ENCODE peak calls at places on chromosome 11, in six cellular contexts. One of them, this sample, is unnamed.
A peak's percentile ranks its signal among the peaks of the same experiment; 100 is the strongest.

GRCh38 chr11:2325719-2326118 is 23.9 kb downstream of the TSPAN32 start:
- DNase-seq in heart left ventricle: peak; percentile 64
- DNase-seq in fibroblast of mammary gland: peak; percentile 39
- DNase-seq in psoas muscle: no peak
- DNase-seq in AG09309: no peak
- DNase-seq in left ventricle myocardium inferior: peak; percentile 50
- DNase-seq in this sample: no peak

GRCh38 chr11:127950162-127950561 is 637.2 kb downstream of the ETS1 start:
- DNase-seq in left ventricle myocardium inferior: no peak
- DNase-seq in heart left ventricle: no peak
- DNase-seq in AG09309: no peak
- DNase-seq in psoas muscle: no peak
- DNase-seq in fibroblast of mammary gland: no peak
- DNase-seq in this sample: no peak

GRCh38 chr11:86990079-86990478 is 34.9 kb upstream of the FZD4 start:
- DNase-seq in left ventricle myocardium inferior: no peak
- DNase-seq in fibroblast of mammary gland: no peak
- DNase-seq in psoas muscle: no peak
- DNase-seq in AG09309: no peak
- DNase-seq in heart left ventricle: no peak
- DNase-seq in this sample: peak; percentile 93

GRCh38 chr11:85875505-85875904 is 20.3 kb downstream of the CCDC83 start:
- DNase-seq in left ventricle myocardium inferior: no peak
- DNase-seq in psoas muscle: no peak
- DNase-seq in AG09309: peak; percentile 44
- DNase-seq in fibroblast of mammary gland: peak; percentile 72
- DNase-seq in heart left ventricle: no peak
- DNase-seq in this sample: no peak

GRCh38 chr11:102225689-102226562 is 91.4 kb upstream of the BIRC3 start:
- DNase-seq in left ventricle myocardium inferior: no peak
- DNase-seq in psoas muscle: no peak
- DNase-seq in fibroblast of mammary gland: peak; percentile 96
- DNase-seq in heart left ventricle: no peak
- DNase-seq in AG09309: no peak
- DNase-seq in this sample: peak; percentile 55

GRCh38 chr11:2540521-2541320 is 95.9 kb downstream of the KCNQ1 start:
- DNase-seq in psoas muscle: peak; percentile 31
- DNase-seq in left ventricle myocardium inferior: peak; percentile 14
- DNase-seq in heart left ventricle: peak; percentile 12
- DNase-seq in fibroblast of mammary gland: no peak
- DNase-seq in AG09309: no peak
- DNase-seq in this sample: no peak

GRCh38 chr11:130131957-130132850 is 27.4 kb upstream of the ST14 start:
- DNase-seq in left ventricle myocardium inferior: no peak
- DNase-seq in heart left ventricle: no peak
- DNase-seq in fibroblast of mammary gland: peak; percentile 72
- DNase-seq in psoas muscle: no peak
- DNase-seq in AG09309: peak; percentile 17
- DNase-seq in this sample: no peak

GRCh38 chr11:61011950-61012830 is 40.7 kb downstream of the CD6 start:
- DNase-seq in heart left ventricle: no peak
- DNase-seq in left ventricle myocardium inferior: no peak
- DNase-seq in psoas muscle: no peak
- DNase-seq in AG09309: no peak
- DNase-seq in fibroblast of mammary gland: peak; percentile 1
- DNase-seq in this sample: no peak

GRCh38 chr11:130599073-130599654 is 150.7 kb downstream of the ADAMTS15 start:
- DNase-seq in AG09309: no peak
- DNase-seq in heart left ventricle: no peak
- DNase-seq in psoas muscle: peak; percentile 88
- DNase-seq in fibroblast of mammary gland: peak; percentile 61
- DNase-seq in left ventricle myocardium inferior: peak; percentile 78
- DNase-seq in this sample: no peak

GRCh38 chr11:123694551-123694950 is 40.1 kb upstream of the SCN3B start:
- DNase-seq in fibroblast of mammary gland: peak; percentile 28
- DNase-seq in heart left ventricle: no peak
- DNase-seq in left ventricle myocardium inferior: no peak
- DNase-seq in AG09309: no peak
- DNase-seq in psoas muscle: no peak
- DNase-seq in this sample: no peak

GRCh38 chr11:70703141-70704052 is 305.1 kb downstream of the CTTN start:
- DNase-seq in psoas muscle: peak; percentile 21
- DNase-seq in AG09309: no peak
- DNase-seq in fibroblast of mammary gland: no peak
- DNase-seq in heart left ventricle: no peak
- DNase-seq in left ventricle myocardium inferior: no peak
- DNase-seq in this sample: no peak

GRCh38 chr11:1906146-1906545 is 13.4 kb upstream of the TNNT3 start:
- DNase-seq in left ventricle myocardium inferior: no peak
- DNase-seq in heart left ventricle: no peak
- DNase-seq in fibroblast of mammary gland: no peak
- DNase-seq in psoas muscle: no peak
- DNase-seq in AG09309: no peak
- DNase-seq in this sample: no peak

GRCh38 chr11:120786206-120786735 is 237.6 kb upstream of the TBCEL start:
- DNase-seq in AG09309: no peak
- DNase-seq in left ventricle myocardium inferior: no peak
- DNase-seq in psoas muscle: no peak
- DNase-seq in heart left ventricle: no peak
- DNase-seq in fibroblast of mammary gland: no peak
- DNase-seq in this sample: no peak

GRCh38 chr11:43984519-43985385 is 42.3 kb downstream of the C11orf96 start:
- DNase-seq in fibroblast of mammary gland: no peak
- DNase-seq in heart left ventricle: no peak
- DNase-seq in AG09309: no peak
- DNase-seq in left ventricle myocardium inferior: no peak
- DNase-seq in psoas muscle: no peak
- DNase-seq in this sample: no peak

GRCh38 chr11:130157840-130158239 is 1.7 kb upstream of the ST14 start:
- DNase-seq in psoas muscle: no peak
- DNase-seq in fibroblast of mammary gland: no peak
- DNase-seq in AG09309: no peak
- DNase-seq in left ventricle myocardium inferior: no peak
- DNase-seq in heart left ventricle: no peak
- DNase-seq in this sample: no peak

GRCh38 chr11:112837162-112837826 is 123.9 kb upstream of the NCAM1 start:
- DNase-seq in left ventricle myocardium inferior: no peak
- DNase-seq in fibroblast of mammary gland: no peak
- DNase-seq in heart left ventricle: peak; percentile 45
- DNase-seq in AG09309: no peak
- DNase-seq in psoas muscle: no peak
- DNase-seq in this sample: no peak

GRCh38 chr11:82889133-82890001 is 10.9 kb downstream of the PRCP start:
- DNase-seq in psoas muscle: no peak
- DNase-seq in heart left ventricle: no peak
- DNase-seq in fibroblast of mammary gland: peak; percentile 32
- DNase-seq in AG09309: no peak
- DNase-seq in left ventricle myocardium inferior: no peak
- DNase-seq in this sample: no peak

GRCh38 chr11:66492161-66492865 is 12.1 kb downstream of the DPP3 start:
- DNase-seq in left ventricle myocardium inferior: no peak
- DNase-seq in fibroblast of mammary gland: no peak
- DNase-seq in heart left ventricle: no peak
- DNase-seq in psoas muscle: peak; percentile 26
- DNase-seq in AG09309: no peak
- DNase-seq in this sample: no peak

GRCh38 chr11:69207165-69207889 is 51.6 kb downstream of the SMIM38 start:
- DNase-seq in left ventricle myocardium inferior: no peak
- DNase-seq in fibroblast of mammary gland: no peak
- DNase-seq in heart left ventricle: no peak
- DNase-seq in psoas muscle: no peak
- DNase-seq in AG09309: no peak
- DNase-seq in this sample: no peak

GRCh38 chr11:8224711-8225110 is 39.0 kb downstream of the LMO1 start:
- DNase-seq in psoas muscle: no peak
- DNase-seq in AG09309: no peak
- DNase-seq in fibroblast of mammary gland: no peak
- DNase-seq in left ventricle myocardium inferior: no peak
- DNase-seq in heart left ventricle: no peak
- DNase-seq in this sample: no peak

GRCh38 chr11:45393334-45393733 is 107.2 kb upstream of the SYT13 start:
- DNase-seq in fibroblast of mammary gland: no peak
- DNase-seq in left ventricle myocardium inferior: no peak
- DNase-seq in psoas muscle: no peak
- DNase-seq in AG09309: no peak
- DNase-seq in heart left ventricle: no peak
- DNase-seq in this sample: no peak

GRCh38 chr11:11056316-11056715 is 198.5 kb upstream of the ZBED5 start:
- DNase-seq in left ventricle myocardium inferior: no peak
- DNase-seq in heart left ventricle: no peak
- DNase-seq in AG09309: no peak
- DNase-seq in psoas muscle: no peak
- DNase-seq in fibroblast of mammary gland: no peak
- DNase-seq in this sample: no peak

GRCh38 chr11:2574043-2574552 is 125.7 kb downstream of the KCNQ1OT1 start:
- DNase-seq in heart left ventricle: peak; percentile 13
- DNase-seq in fibroblast of mammary gland: no peak
- DNase-seq in AG09309: no peak
- DNase-seq in psoas muscle: peak; percentile 22
- DNase-seq in left ventricle myocardium inferior: peak; percentile 13
- DNase-seq in this sample: no peak

GRCh38 chr11:62548545-62549335 is 2.1 kb upstream of the AHNAK start:
- DNase-seq in psoas muscle: no peak
- DNase-seq in fibroblast of mammary gland: no peak
- DNase-seq in heart left ventricle: no peak
- DNase-seq in left ventricle myocardium inferior: peak; percentile 29
- DNase-seq in AG09309: no peak
- DNase-seq in this sample: no peak

GRCh38 chr11:845872-846271 is 3.2 kb downstream of the TSPAN4 start:
- DNase-seq in psoas muscle: no peak
- DNase-seq in fibroblast of mammary gland: no peak
- DNase-seq in heart left ventricle: no peak
- DNase-seq in AG09309: no peak
- DNase-seq in left ventricle myocardium inferior: no peak
- DNase-seq in this sample: no peak
- H3K4me3 ChIP-seq in psoas muscle: no peak overlapping the region
- H3K4me3 ChIP-seq in fibroblast of mammary gland: no peak overlapping the region
- H3K4me3 ChIP-seq in heart left ventricle: peak overlapping the region; percentile 1
- H3K4me3 ChIP-seq in AG09309: peak overlapping the region; percentile 15
- H3K4me3 ChIP-seq in left ventricle myocardium inferior: peak overlapping the region; percentile 97
- H3K4me3 ChIP-seq in this sample: no peak overlapping the region

DNA sequence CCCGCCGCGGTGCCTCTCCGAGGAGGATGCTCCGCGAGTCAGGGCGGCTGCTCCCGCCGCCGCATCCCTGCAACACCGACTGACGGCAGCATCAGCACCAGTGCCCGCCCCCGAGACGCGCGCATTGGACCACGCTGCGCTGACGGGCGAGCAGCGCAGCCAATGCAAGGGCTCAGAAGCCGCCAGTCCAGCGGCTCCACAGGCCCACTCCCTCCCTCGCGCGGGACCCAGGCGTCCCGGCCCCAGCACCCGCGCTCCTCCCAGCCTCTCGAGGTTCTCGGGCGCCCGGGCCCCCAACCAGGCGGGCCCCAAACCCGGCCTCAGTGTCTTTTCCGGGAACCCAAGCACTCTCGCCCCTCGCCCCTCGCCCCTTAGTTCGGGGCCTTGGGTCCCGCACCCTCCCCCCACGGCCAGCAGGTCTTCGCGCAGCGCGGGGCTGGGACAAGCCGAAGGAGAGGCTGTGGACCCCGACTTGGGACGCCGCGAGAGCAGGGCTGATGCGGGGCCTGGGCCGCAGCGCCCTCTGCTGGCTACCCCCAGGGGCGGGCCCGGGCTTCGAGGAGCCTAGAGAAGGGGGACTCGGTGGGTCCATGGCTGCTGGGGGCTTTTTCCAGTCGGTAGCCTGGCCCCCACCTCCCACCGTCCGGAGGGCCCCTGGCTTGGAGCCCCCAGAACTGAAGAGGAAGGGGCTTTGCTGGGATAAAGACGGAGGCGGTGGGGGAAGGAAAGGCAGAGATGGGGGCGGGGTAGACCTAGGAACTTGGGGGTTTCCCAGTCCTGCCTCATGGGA is at the start of gene NRXN2:
- DNase-seq in heart left ventricle: peak; percentile 88
- DNase-seq in fibroblast of mammary gland: peak; percentile 70
- DNase-seq in psoas muscle: peak; percentile 92
- DNase-seq in left ventricle myocardium inferior: peak; percentile 86
- DNase-seq in AG09309: no peak
- DNase-seq in this sample: peak; percentile 24
- TF ChIP-seq CTCF in heart left ventricle: peak; percentile 97
- TF ChIP-seq CTCF in fibroblast of mammary gland: peak; percentile 76
- TF ChIP-seq CTCF in psoas muscle: peak; percentile 90
- TF ChIP-seq CTCF in left ventricle myocardium inferior: peak; percentile 98
- TF ChIP-seq CTCF in AG09309: peak; percentile 94
- TF ChIP-seq CTCF in this sample: peak; percentile 93

DNA sequence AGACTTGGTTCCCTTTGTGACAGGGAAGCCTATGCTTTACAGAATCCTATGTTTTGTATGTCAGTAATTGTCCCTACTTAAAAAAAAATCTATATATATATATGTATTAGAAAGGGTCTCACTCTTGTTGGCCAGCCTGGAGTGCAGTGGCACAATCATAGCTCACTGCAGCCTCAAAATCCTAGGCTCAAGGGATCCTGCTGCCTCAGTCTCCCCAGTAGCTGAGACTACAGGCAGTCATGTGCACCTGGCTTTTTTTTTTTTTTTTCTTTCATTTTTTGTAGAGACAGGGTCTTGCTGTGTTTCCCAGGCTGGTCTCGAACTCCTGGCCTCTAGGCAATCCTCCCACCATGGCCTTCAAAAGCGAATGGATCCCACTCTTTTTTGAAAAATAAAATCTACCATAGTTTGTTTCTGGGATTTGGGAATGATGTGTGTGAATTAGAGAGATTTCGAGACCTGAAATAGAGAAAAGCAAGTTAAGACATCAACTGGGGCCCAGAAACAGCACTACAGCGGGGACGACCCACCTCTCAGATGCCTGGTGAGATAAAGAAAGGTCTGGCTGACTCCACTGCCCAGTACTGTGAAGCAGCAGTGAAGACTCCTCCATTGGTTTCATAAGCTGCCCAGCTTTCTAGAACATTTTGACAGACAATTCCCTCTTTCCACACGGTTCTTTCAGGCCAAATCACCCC is 1.9 kb upstream of the NEAT1 start:
- DNase-seq in AG09309: no peak
- DNase-seq in left ventricle myocardium inferior: no peak
- DNase-seq in heart left ventricle: no peak
- DNase-seq in psoas muscle: no peak
- DNase-seq in fibroblast of mammary gland: no peak
- DNase-seq in this sample: no peak
- H3K4me3 ChIP-seq in AG09309: no peak overlapping the region
- H3K4me3 ChIP-seq in left ventricle myocardium inferior: peak overlapping the region; percentile 80
- H3K4me3 ChIP-seq in heart left ventricle: peak overlapping the region; percentile 91
- H3K4me3 ChIP-seq in psoas muscle: peak overlapping the region; percentile 86
- H3K4me3 ChIP-seq in fibroblast of mammary gland: peak overlapping the region; percentile 33
- H3K4me3 ChIP-seq in this sample: peak overlapping the region; percentile 8

DNA sequence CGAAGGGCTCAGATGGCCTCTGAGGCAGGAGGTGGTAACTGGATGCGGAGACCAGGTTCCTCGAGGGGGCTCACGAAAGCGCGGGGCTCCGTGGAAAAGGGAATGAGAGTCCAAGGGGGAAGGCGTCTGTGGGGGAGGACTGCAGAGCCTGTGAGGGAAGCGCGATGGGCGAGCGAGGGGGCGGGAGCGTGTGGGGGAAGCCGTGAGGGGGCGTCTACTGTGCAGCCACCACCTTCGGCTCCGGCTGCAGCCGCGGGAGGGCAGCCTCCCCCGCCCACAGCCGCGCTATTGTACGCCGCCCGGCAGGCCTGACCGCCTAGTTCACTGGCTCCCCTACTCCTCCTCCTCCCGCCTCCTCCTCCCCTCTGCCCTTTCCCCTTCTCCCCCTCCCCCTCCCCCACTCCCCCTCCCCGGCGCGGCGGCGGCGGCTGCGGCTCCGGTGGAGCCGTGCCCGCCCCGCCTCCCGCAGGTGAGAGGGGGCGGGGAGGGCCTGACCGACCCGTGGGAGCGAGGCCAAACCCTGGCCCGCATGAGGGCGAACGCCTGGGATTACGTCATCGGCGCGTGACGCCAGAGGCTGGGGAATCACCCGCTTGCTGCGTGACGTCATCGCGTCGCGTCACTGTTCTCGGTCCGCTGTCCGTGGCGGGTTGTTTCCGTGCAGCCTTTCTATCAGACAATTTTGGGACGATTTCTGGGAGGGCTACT is at the start of gene PAK1:
- DNase-seq in psoas muscle: peak; percentile 93
- DNase-seq in left ventricle myocardium inferior: peak; percentile 76
- DNase-seq in AG09309: no peak
- DNase-seq in heart left ventricle: peak; percentile 79
- DNase-seq in fibroblast of mammary gland: peak; percentile 87
- DNase-seq in this sample: peak; percentile 68
- TF ChIP-seq CTCF in psoas muscle: no peak
- TF ChIP-seq CTCF in left ventricle myocardium inferior: peak; percentile 24
- TF ChIP-seq CTCF in AG09309: no peak
- TF ChIP-seq CTCF in heart left ventricle: peak; percentile 20
- TF ChIP-seq CTCF in fibroblast of mammary gland: no peak
- TF ChIP-seq CTCF in this sample: peak; percentile 27